ENCODE peak calls at places on chromosomes 11 and 22, in six cellular contexts. One of them, this sample, is unnamed.

GRCh38 chr11:65210748-65211147 is 29.0 kb downstream of the CAPN1 start:
- DNase-seq in activated gamma-delta T cell: no peak
- DNase-seq in BE2C: no peak
- DNase-seq in fibroblast of the conjunctiva: no peak
- DNase-seq in stimulated activated CD4-positive, alpha-beta T cell treated with anti-CD3 and anti-CD28 coated beads, Interleukin-1b, Interleukin-23, amount 100 ng/mL, for 24 hours: no peak
- DNase-seq in GM03348: no peak
- DNase-seq in this sample: no peak

GRCh38 chr22:19121631-19122142 is 525 bp downstream of the DGCR2 start:
- DNase-seq in activated gamma-delta T cell: peak
- DNase-seq in BE2C: peak
- DNase-seq in fibroblast of the conjunctiva: no peak
- DNase-seq in stimulated activated CD4-positive, alpha-beta T cell treated with anti-CD3 and anti-CD28 coated beads, Interleukin-1b, Interleukin-23, amount 100 ng/mL, for 24 hours: no peak
- DNase-seq in GM03348: peak
- DNase-seq in this sample: no peak

GRCh38 chr11:123268118-123268517 is 73.1 kb upstream of the CLMP start:
- DNase-seq in activated gamma-delta T cell: no peak
- DNase-seq in BE2C: no peak
- DNase-seq in fibroblast of the conjunctiva: no peak
- DNase-seq in stimulated activated CD4-positive, alpha-beta T cell treated with anti-CD3 and anti-CD28 coated beads, Interleukin-1b, Interleukin-23, amount 100 ng/mL, for 24 hours: no peak
- DNase-seq in GM03348: no peak
- DNase-seq in this sample: no peak

GRCh38 chr22:25008666-25009065 is 56.1 kb downstream of the KIAA1671 start:
- DNase-seq in activated gamma-delta T cell: no peak
- DNase-seq in BE2C: peak
- DNase-seq in fibroblast of the conjunctiva: no peak
- DNase-seq in stimulated activated CD4-positive, alpha-beta T cell treated with anti-CD3 and anti-CD28 coated beads, Interleukin-1b, Interleukin-23, amount 100 ng/mL, for 24 hours: no peak
- DNase-seq in GM03348: no peak
- DNase-seq in this sample: no peak

GRCh38 chr11:126898802-126899201 is 101.8 kb downstream of the KIRREL3 start:
- DNase-seq in activated gamma-delta T cell: no peak
- DNase-seq in BE2C: no peak
- DNase-seq in fibroblast of the conjunctiva: no peak
- DNase-seq in stimulated activated CD4-positive, alpha-beta T cell treated with anti-CD3 and anti-CD28 coated beads, Interleukin-1b, Interleukin-23, amount 100 ng/mL, for 24 hours: no peak
- DNase-seq in GM03348: no peak
- DNase-seq in this sample: no peak

GRCh38 chr11:94142308-94143277 is 14.0 kb downstream of the PANX1 start:
- DNase-seq in activated gamma-delta T cell: no peak
- DNase-seq in BE2C: no peak
- DNase-seq in fibroblast of the conjunctiva: no peak
- DNase-seq in stimulated activated CD4-positive, alpha-beta T cell treated with anti-CD3 and anti-CD28 coated beads, Interleukin-1b, Interleukin-23, amount 100 ng/mL, for 24 hours: no peak
- DNase-seq in GM03348: no peak
- DNase-seq in this sample: no peak

GRCh38 chr11:68990995-68991780 is 10.4 kb upstream of the MRGPRD start:
- DNase-seq in activated gamma-delta T cell: no peak
- DNase-seq in BE2C: no peak
- DNase-seq in fibroblast of the conjunctiva: no peak
- DNase-seq in stimulated activated CD4-positive, alpha-beta T cell treated with anti-CD3 and anti-CD28 coated beads, Interleukin-1b, Interleukin-23, amount 100 ng/mL, for 24 hours: no peak
- DNase-seq in GM03348: no peak
- DNase-seq in this sample: peak

GRCh38 chr11:46521947-46522681 is 71.7 kb downstream of the AMBRA1 start:
- DNase-seq in activated gamma-delta T cell: no peak
- DNase-seq in BE2C: no peak
- DNase-seq in fibroblast of the conjunctiva: no peak
- DNase-seq in stimulated activated CD4-positive, alpha-beta T cell treated with anti-CD3 and anti-CD28 coated beads, Interleukin-1b, Interleukin-23, amount 100 ng/mL, for 24 hours: no peak
- DNase-seq in GM03348: no peak
- DNase-seq in this sample: no peak

GRCh38 chr11:12175694-12176241 is 65.4 kb downstream of the MICAL2 start:
- DNase-seq in activated gamma-delta T cell: no peak
- DNase-seq in BE2C: no peak
- DNase-seq in fibroblast of the conjunctiva: peak
- DNase-seq in stimulated activated CD4-positive, alpha-beta T cell treated with anti-CD3 and anti-CD28 coated beads, Interleukin-1b, Interleukin-23, amount 100 ng/mL, for 24 hours: no peak
- DNase-seq in GM03348: peak
- DNase-seq in this sample: no peak

GRCh38 chr11:94100253-94100652 is 28.4 kb upstream of the PANX1 start:
- DNase-seq in activated gamma-delta T cell: no peak
- DNase-seq in BE2C: no peak
- DNase-seq in fibroblast of the conjunctiva: no peak
- DNase-seq in stimulated activated CD4-positive, alpha-beta T cell treated with anti-CD3 and anti-CD28 coated beads, Interleukin-1b, Interleukin-23, amount 100 ng/mL, for 24 hours: no peak
- DNase-seq in GM03348: no peak
- DNase-seq in this sample: no peak

GRCh38 chr11:80621871-80622270 is 1181.0 kb upstream of the TENM4 start:
- DNase-seq in activated gamma-delta T cell: no peak
- DNase-seq in BE2C: no peak
- DNase-seq in fibroblast of the conjunctiva: no peak
- DNase-seq in stimulated activated CD4-positive, alpha-beta T cell treated with anti-CD3 and anti-CD28 coated beads, Interleukin-1b, Interleukin-23, amount 100 ng/mL, for 24 hours: no peak
- DNase-seq in GM03348: no peak
- DNase-seq in this sample: no peak

GRCh38 chr11:9577032-9577431 is 3.6 kb downstream of the WEE1 start:
- DNase-seq in activated gamma-delta T cell: no peak
- DNase-seq in BE2C: no peak
- DNase-seq in fibroblast of the conjunctiva: no peak
- DNase-seq in stimulated activated CD4-positive, alpha-beta T cell treated with anti-CD3 and anti-CD28 coated beads, Interleukin-1b, Interleukin-23, amount 100 ng/mL, for 24 hours: no peak
- DNase-seq in GM03348: no peak
- DNase-seq in this sample: no peak

GRCh38 chr11:120235024-120235628 is 4.8 kb upstream of the POU2F3 start:
- DNase-seq in activated gamma-delta T cell: no peak
- DNase-seq in BE2C: peak
- DNase-seq in fibroblast of the conjunctiva: no peak
- DNase-seq in stimulated activated CD4-positive, alpha-beta T cell treated with anti-CD3 and anti-CD28 coated beads, Interleukin-1b, Interleukin-23, amount 100 ng/mL, for 24 hours: peak
- DNase-seq in GM03348: peak
- DNase-seq in this sample: no peak

GRCh38 chr11:114316980-114317675 is 20.9 kb downstream of the NNMT start:
- DNase-seq in activated gamma-delta T cell: no peak
- DNase-seq in BE2C: no peak
- DNase-seq in fibroblast of the conjunctiva: no peak
- DNase-seq in stimulated activated CD4-positive, alpha-beta T cell treated with anti-CD3 and anti-CD28 coated beads, Interleukin-1b, Interleukin-23, amount 100 ng/mL, for 24 hours: no peak
- DNase-seq in GM03348: no peak
- DNase-seq in this sample: no peak

GRCh38 chr11:64531422-64531821 is 59.6 kb upstream of the SLC22A12 start:
- DNase-seq in activated gamma-delta T cell: no peak
- DNase-seq in BE2C: no peak
- DNase-seq in fibroblast of the conjunctiva: no peak
- DNase-seq in stimulated activated CD4-positive, alpha-beta T cell treated with anti-CD3 and anti-CD28 coated beads, Interleukin-1b, Interleukin-23, amount 100 ng/mL, for 24 hours: no peak
- DNase-seq in GM03348: no peak
- DNase-seq in this sample: no peak

GRCh38 chr22:20423636-20424511 is 13.8 kb downstream of the SCARF2 start:
- DNase-seq in activated gamma-delta T cell: no peak
- DNase-seq in BE2C: no peak
- DNase-seq in fibroblast of the conjunctiva: no peak
- DNase-seq in stimulated activated CD4-positive, alpha-beta T cell treated with anti-CD3 and anti-CD28 coated beads, Interleukin-1b, Interleukin-23, amount 100 ng/mL, for 24 hours: no peak
- DNase-seq in GM03348: no peak
- DNase-seq in this sample: no peak

GRCh38 chr11:73507086-73507485 is 90.8 kb downstream of the FAM168A start:
- DNase-seq in activated gamma-delta T cell: no peak
- DNase-seq in BE2C: no peak
- DNase-seq in fibroblast of the conjunctiva: no peak
- DNase-seq in stimulated activated CD4-positive, alpha-beta T cell treated with anti-CD3 and anti-CD28 coated beads, Interleukin-1b, Interleukin-23, amount 100 ng/mL, for 24 hours: no peak
- DNase-seq in GM03348: no peak
- DNase-seq in this sample: no peak

GRCh38 chr11:13923182-13923581 is 39.3 kb upstream of the SPON1 start:
- DNase-seq in activated gamma-delta T cell: no peak
- DNase-seq in BE2C: no peak
- DNase-seq in fibroblast of the conjunctiva: no peak
- DNase-seq in stimulated activated CD4-positive, alpha-beta T cell treated with anti-CD3 and anti-CD28 coated beads, Interleukin-1b, Interleukin-23, amount 100 ng/mL, for 24 hours: no peak
- DNase-seq in GM03348: no peak
- DNase-seq in this sample: no peak

GRCh38 chr11:70397336-70397982 is 870 bp upstream of the CTTN start:
- DNase-seq in activated gamma-delta T cell: no peak
- DNase-seq in BE2C: no peak
- DNase-seq in fibroblast of the conjunctiva: no peak
- DNase-seq in stimulated activated CD4-positive, alpha-beta T cell treated with anti-CD3 and anti-CD28 coated beads, Interleukin-1b, Interleukin-23, amount 100 ng/mL, for 24 hours: no peak
- DNase-seq in GM03348: no peak
- DNase-seq in this sample: no peak

GRCh38 chr11:45885274-45885920 is at the start of gene MAPK8IP1:
- DNase-seq in activated gamma-delta T cell: peak
- DNase-seq in BE2C: peak
- DNase-seq in fibroblast of the conjunctiva: no peak
- DNase-seq in stimulated activated CD4-positive, alpha-beta T cell treated with anti-CD3 and anti-CD28 coated beads, Interleukin-1b, Interleukin-23, amount 100 ng/mL, for 24 hours: peak
- DNase-seq in GM03348: peak
- DNase-seq in this sample: peak

GRCh38 chr11:84800755-84801346 is 826.3 kb downstream of the DLG2 start:
- DNase-seq in activated gamma-delta T cell: no peak
- DNase-seq in BE2C: no peak
- DNase-seq in fibroblast of the conjunctiva: no peak
- DNase-seq in stimulated activated CD4-positive, alpha-beta T cell treated with anti-CD3 and anti-CD28 coated beads, Interleukin-1b, Interleukin-23, amount 100 ng/mL, for 24 hours: no peak
- DNase-seq in GM03348: peak
- DNase-seq in this sample: no peak

GRCh38 chr22:27879923-27880322 is 39.1 kb downstream of the PITPNB start:
- DNase-seq in activated gamma-delta T cell: no peak
- DNase-seq in BE2C: peak
- DNase-seq in fibroblast of the conjunctiva: no peak
- DNase-seq in stimulated activated CD4-positive, alpha-beta T cell treated with anti-CD3 and anti-CD28 coated beads, Interleukin-1b, Interleukin-23, amount 100 ng/mL, for 24 hours: no peak
- DNase-seq in GM03348: peak
- DNase-seq in this sample: no peak

GRCh38 chr22:27474112-27474571 is 327.4 kb downstream of the MN1 start:
- DNase-seq in activated gamma-delta T cell: no peak
- DNase-seq in BE2C: no peak
- DNase-seq in fibroblast of the conjunctiva: no peak
- DNase-seq in stimulated activated CD4-positive, alpha-beta T cell treated with anti-CD3 and anti-CD28 coated beads, Interleukin-1b, Interleukin-23, amount 100 ng/mL, for 24 hours: no peak
- DNase-seq in GM03348: no peak
- DNase-seq in this sample: no peak

GRCh38 chr22:37749831-37750595 is 53.2 kb downstream of the TRIOBP start:
- DNase-seq in activated gamma-delta T cell: no peak
- DNase-seq in BE2C: no peak
- DNase-seq in fibroblast of the conjunctiva: no peak
- DNase-seq in stimulated activated CD4-positive, alpha-beta T cell treated with anti-CD3 and anti-CD28 coated beads, Interleukin-1b, Interleukin-23, amount 100 ng/mL, for 24 hours: no peak
- DNase-seq in GM03348: no peak
- DNase-seq in this sample: no peak

GRCh38 chr11:12478743-12479142 is 101.4 kb downstream of the PARVA start:
- DNase-seq in activated gamma-delta T cell: no peak
- DNase-seq in BE2C: no peak
- DNase-seq in fibroblast of the conjunctiva: no peak
- DNase-seq in stimulated activated CD4-positive, alpha-beta T cell treated with anti-CD3 and anti-CD28 coated beads, Interleukin-1b, Interleukin-23, amount 100 ng/mL, for 24 hours: no peak
- DNase-seq in GM03348: no peak
- DNase-seq in this sample: no peak

GRCh38 chr22:18056161-18056666 is 21.6 kb upstream of the PEX26 start:
- DNase-seq in activated gamma-delta T cell: no peak
- DNase-seq in BE2C: peak
- DNase-seq in fibroblast of the conjunctiva: peak
- DNase-seq in stimulated activated CD4-positive, alpha-beta T cell treated with anti-CD3 and anti-CD28 coated beads, Interleukin-1b, Interleukin-23, amount 100 ng/mL, for 24 hours: no peak
- DNase-seq in GM03348: peak
- DNase-seq in this sample: no peak

GRCh38 chr11:46237248-46238077 is 40.0 kb upstream of the CREB3L1 start:
- DNase-seq in activated gamma-delta T cell: peak
- DNase-seq in BE2C: peak
- DNase-seq in fibroblast of the conjunctiva: peak
- DNase-seq in stimulated activated CD4-positive, alpha-beta T cell treated with anti-CD3 and anti-CD28 coated beads, Interleukin-1b, Interleukin-23, amount 100 ng/mL, for 24 hours: peak
- DNase-seq in GM03348: peak
- DNase-seq in this sample: no peak

GRCh38 chr11:78228467-78228866 is 39.7 kb downstream of the USP35 start:
- DNase-seq in activated gamma-delta T cell: no peak
- DNase-seq in BE2C: no peak
- DNase-seq in fibroblast of the conjunctiva: peak
- DNase-seq in stimulated activated CD4-positive, alpha-beta T cell treated with anti-CD3 and anti-CD28 coated beads, Interleukin-1b, Interleukin-23, amount 100 ng/mL, for 24 hours: no peak
- DNase-seq in GM03348: peak
- DNase-seq in this sample: peak